ENCODE peak calls at places on chromosomes 12 and 14, in five cellular contexts. One of them, this sample, is unnamed.

GRCh38 chr12:53489242-53489915 is 9.9 kb downstream of the MAP3K12 start:
- DNase-seq in HCT116: no peak
- DNase-seq in BE2C: no peak
- DNase-seq in fibroblast of pulmonary artery: no peak
- DNase-seq in neural progenitor cell: no peak
- DNase-seq in this sample: no peak

GRCh38 chr12:44603701-44604100 is 272.4 kb downstream of the NELL2 start:
- DNase-seq in BE2C: no peak
- DNase-seq in HCT116: no peak
- DNase-seq in fibroblast of pulmonary artery: no peak
- DNase-seq in neural progenitor cell: peak
- DNase-seq in this sample: no peak

GRCh38 chr12:121114019-121114639 is 18.5 kb upstream of the P2RX7 start:
- DNase-seq in neural progenitor cell: no peak
- DNase-seq in fibroblast of pulmonary artery: no peak
- DNase-seq in HCT116: no peak
- DNase-seq in BE2C: no peak
- DNase-seq in this sample: peak

GRCh38 chr12:120265483-120266179 is at the start of gene PXN:
- DNase-seq in HCT116: peak
- DNase-seq in fibroblast of pulmonary artery: peak
- DNase-seq in BE2C: peak
- DNase-seq in neural progenitor cell: peak
- DNase-seq in this sample: no peak

GRCh38 chr12:124162151-124163110 is 132.5 kb upstream of the RFLNA start:
- DNase-seq in fibroblast of pulmonary artery: peak
- DNase-seq in HCT116: peak
- DNase-seq in BE2C: no peak
- DNase-seq in neural progenitor cell: no peak
- DNase-seq in this sample: no peak

GRCh38 chr14:92903359-92903758 is 19.6 kb upstream of the CHGA start:
- DNase-seq in HCT116: no peak
- DNase-seq in neural progenitor cell: no peak
- DNase-seq in BE2C: no peak
- DNase-seq in fibroblast of pulmonary artery: no peak
- DNase-seq in this sample: no peak

GRCh38 chr12:114480309-114481199 is 74.6 kb upstream of the TBX5 start:
- DNase-seq in fibroblast of pulmonary artery: peak
- DNase-seq in BE2C: no peak
- DNase-seq in HCT116: no peak
- DNase-seq in neural progenitor cell: peak
- DNase-seq in this sample: peak

GRCh38 chr14:102898776-102899515 is 23.5 kb upstream of the AMN start:
- DNase-seq in BE2C: no peak
- DNase-seq in HCT116: no peak
- DNase-seq in neural progenitor cell: no peak
- DNase-seq in fibroblast of pulmonary artery: no peak
- DNase-seq in this sample: no peak

GRCh38 chr12:94039914-94040313 is 108.5 kb upstream of the PLXNC1 start:
- DNase-seq in fibroblast of pulmonary artery: peak
- DNase-seq in BE2C: no peak
- DNase-seq in neural progenitor cell: no peak
- DNase-seq in HCT116: no peak
- DNase-seq in this sample: peak

GRCh38 chr14:51658441-51659173 is 6.9 kb downstream of the FRMD6 start:
- DNase-seq in fibroblast of pulmonary artery: no peak
- DNase-seq in BE2C: no peak
- DNase-seq in HCT116: no peak
- DNase-seq in neural progenitor cell: no peak
- DNase-seq in this sample: no peak

DNA sequence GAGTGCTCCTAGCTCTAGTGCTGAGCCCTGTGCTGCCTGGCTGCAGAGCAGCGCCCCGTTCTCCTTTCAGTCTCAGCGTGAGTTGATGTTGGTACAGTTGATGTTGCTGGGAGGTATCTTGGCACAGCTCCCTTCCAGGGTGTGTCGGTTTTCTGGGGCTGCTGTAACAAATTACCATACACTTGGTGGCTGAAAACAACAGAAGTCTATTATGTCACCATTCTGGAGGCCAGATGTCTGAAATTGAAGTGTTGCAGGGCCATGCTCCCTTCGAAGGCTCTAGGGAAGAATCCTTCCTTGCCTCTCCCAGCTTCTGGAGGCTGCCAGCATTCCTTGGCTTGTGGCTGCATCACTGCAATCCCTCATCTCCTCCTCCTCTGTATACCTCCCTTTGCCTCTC is 151.4 kb downstream of the TSPAN9 start:
- DNase-seq in fibroblast of pulmonary artery: no peak
- DNase-seq in HCT116: no peak
- DNase-seq in neural progenitor cell: no peak
- DNase-seq in BE2C: no peak
- DNase-seq in this sample: no peak
- H3K4me3 ChIP-seq in fibroblast of pulmonary artery: no peak
- H3K4me3 ChIP-seq in HCT116: no peak
- H3K4me3 ChIP-seq in neural progenitor cell: no peak
- H3K4me3 ChIP-seq in BE2C: no peak
- H3K4me3 ChIP-seq in this sample: no peak

GRCh38 chr14:60643443-60644402 is 5.6 kb downstream of the SIX1 start:
- DNase-seq in neural progenitor cell: peak
- DNase-seq in HCT116: no peak
- DNase-seq in BE2C: no peak
- DNase-seq in fibroblast of pulmonary artery: no peak
- DNase-seq in this sample: no peak

GRCh38 chr14:60642270-60642789 is 6.9 kb downstream of the SIX1 start:
- DNase-seq in fibroblast of pulmonary artery: no peak
- DNase-seq in BE2C: no peak
- DNase-seq in HCT116: no peak
- DNase-seq in neural progenitor cell: peak
- DNase-seq in this sample: no peak

GRCh38 chr14:60640859-60641721 is 8.2 kb downstream of the SIX1 start:
- DNase-seq in BE2C: no peak
- DNase-seq in fibroblast of pulmonary artery: no peak
- DNase-seq in HCT116: no peak
- DNase-seq in neural progenitor cell: peak
- DNase-seq in this sample: no peak

GRCh38 chr14:60641722-60642269 is 7.5 kb downstream of the SIX1 start:
- DNase-seq in neural progenitor cell: no peak
- DNase-seq in fibroblast of pulmonary artery: no peak
- DNase-seq in HCT116: no peak
- DNase-seq in BE2C: no peak
- DNase-seq in this sample: no peak

GRCh38 chr14:60642790-60643397 is 6.4 kb downstream of the SIX1 start:
- DNase-seq in HCT116: no peak
- DNase-seq in fibroblast of pulmonary artery: no peak
- DNase-seq in BE2C: no peak
- DNase-seq in neural progenitor cell: peak
- DNase-seq in this sample: no peak
- H3K4me3 ChIP-seq in HCT116: no peak
- H3K4me3 ChIP-seq in fibroblast of pulmonary artery: no peak
- H3K4me3 ChIP-seq in BE2C: no peak
- H3K4me3 ChIP-seq in neural progenitor cell: peak
- H3K4me3 ChIP-seq in this sample: peak

GRCh38 chr12:23340351-23340750 is 609.1 kb downstream of the SOX5 start:
- DNase-seq in neural progenitor cell: no peak
- DNase-seq in HCT116: no peak
- DNase-seq in fibroblast of pulmonary artery: no peak
- DNase-seq in BE2C: no peak
- DNase-seq in this sample: no peak
- H3K4me3 ChIP-seq in neural progenitor cell: no peak
- H3K4me3 ChIP-seq in HCT116: no peak
- H3K4me3 ChIP-seq in fibroblast of pulmonary artery: no peak
- H3K4me3 ChIP-seq in BE2C: no peak
- H3K4me3 ChIP-seq in this sample: no peak

GRCh38 chr14:91496790-91497189 is 13.3 kb downstream of the PPP4R3A start:
- DNase-seq in fibroblast of pulmonary artery: no peak
- DNase-seq in BE2C: no peak
- DNase-seq in neural progenitor cell: no peak
- DNase-seq in HCT116: no peak
- DNase-seq in this sample: no peak
- H3K4me3 ChIP-seq in fibroblast of pulmonary artery: no peak
- H3K4me3 ChIP-seq in BE2C: no peak
- H3K4me3 ChIP-seq in neural progenitor cell: no peak
- H3K4me3 ChIP-seq in HCT116: no peak
- H3K4me3 ChIP-seq in this sample: no peak